ENCODE peak calls at places on chromosomes 11 and 22, in nine cellular contexts. A is pancreas; V is sciatic nerve; W is activated B cell treated with CpG ODN at 0.5 μM for 24 hours; U is lower lobe of right lung; H is activated CD8-positive, alpha-beta T cell treated with anti-CD3 and anti-CD28 coated beads for 36 hours; C is T-helper 17 cell; S is activated CD8-positive, alpha-beta memory T cell treated with anti-CD3 and anti-CD28 coated beads, Interleukin-2, amount 10 ng/mL, durations not matched to agents 7 days and 5 days; Z is mucosa of descending colon. T is an unnamed sample.

GRCh38 chr11:8707541-8708270 is 25.1 kb downstream of the RPL27A start:
- ATAC-seq in V (peak), C (no peak), H (no peak), A (peak), S (no peak), Z (no peak), W (no peak), U (no peak), T (no peak)

GRCh38 chr11:43697679-43698078 is 17.1 kb downstream of the HSD17B12 start:
- ATAC-seq in V (no peak), A (no peak), U (no peak), S (no peak), W (no peak), C (no peak), H (no peak), Z (no peak), T (no peak)

GRCh38 chr11:111957663-111958415 is 20.7 kb downstream of the DIXDC1 start:
- ATAC-seq in H (no peak), S (no peak), V (no peak), A (no peak), U (no peak), C (no peak), Z (no peak), W (no peak), T (no peak)

GRCh38 chr11:123253223-123253622 is 58.2 kb upstream of the CLMP start:
- ATAC-seq in S (no peak), H (no peak), C (no peak), W (no peak), U (no peak), Z (no peak), A (no peak), V (no peak), T (no peak)

GRCh38 chr22:29831186-29831921 is 6.7 kb downstream of the ASCC2 start:
- ATAC-seq in Z (no peak), H (no peak), U (no peak), A (no peak), C (no peak), V (no peak), S (no peak), W (no peak), T (no peak)

GRCh38 chr11:73866586-73866996 is 10.1 kb downstream of the COA4 start:
- ATAC-seq in H (no peak), U (peak), V (no peak), S (no peak), Z (peak), W (no peak), C (no peak), A (no peak), T (no peak)

GRCh38 chr11:117986981-117987495 is 844 bp downstream of the IL10RA start:
- ATAC-seq in A (no peak), W (peak), C (peak), S (peak), U (peak), H (peak), V (no peak), Z (peak), T (peak)

GRCh38 chr11:96124155-96124554 is 200.2 kb upstream of the MTMR2 start:
- ATAC-seq in C (no peak), Z (no peak), A (no peak), W (no peak), U (no peak), S (no peak), V (no peak), H (peak), T (no peak)

GRCh38 chr11:37504925-37505324 is 906.9 kb upstream of the RAG2 start:
- ATAC-seq in S (no peak), C (no peak), H (no peak), W (no peak), U (no peak), Z (no peak), A (peak), V (no peak), T (no peak)

GRCh38 chr11:77188323-77188911 is 60.4 kb downstream of the MYO7A start:
- ATAC-seq in U (peak), S (peak), C (peak), A (peak), V (peak), W (peak), H (peak), Z (peak), T (no peak)

GRCh38 chr11:19557720-19558140 is 154.9 kb upstream of the NAV2 start:
- ATAC-seq in S (peak), W (peak), C (peak), U (peak), A (peak), V (peak), H (peak), Z (peak), T (peak)

GRCh38 chr22:38868286-38868721 is 3.7 kb downstream of the CBX6 start:
- ATAC-seq in S (no peak), Z (no peak), A (no peak), W (no peak), U (no peak), V (no peak), C (no peak), H (no peak), T (no peak)

GRCh38 chr11:128607819-128608218 is 20.5 kb upstream of the ETS1 start:
- ATAC-seq in U (peak), H (no peak), Z (no peak), V (no peak), W (no peak), A (no peak), S (no peak), C (no peak), T (no peak)

GRCh38 chr11:130301002-130301401 is 13.7 kb downstream of the ZBTB44 start:
- ATAC-seq in U (no peak), A (no peak), S (no peak), W (no peak), H (no peak), C (no peak), V (no peak), Z (no peak), T (no peak)

GRCh38 chr22:20955548-20955947 is 11.5 kb upstream of the AIFM3 start:
- ATAC-seq in H (no peak), W (no peak), V (no peak), A (no peak), S (no peak), Z (no peak), U (no peak), C (no peak), T (no peak)

GRCh38 chr22:32050678-32051515 is 7.8 kb downstream of the SLC5A1 start:
- ATAC-seq in V (peak), C (peak), H (peak), A (peak), U (peak), W (no peak), Z (peak), S (peak), T (peak)

T was measured in stimulated activated memory B cell treated with anti-CD40 and anti-IgM and Interleukin-4, amounts not matched to agents 10 μg/mL and 1 μg/mL and 100 μg/mL, for 72 hours.